ENCODE peak calls at places on chromosomes 2 and 18, in four cellular contexts. One of them, this sample, is unnamed.

GRCh38 chr2:188979119-188979729 is 5.1 kb downstream of the COL3A1 start:
- DNase-seq in A549: no peak
- DNase-seq in K562: no peak
- DNase-seq in GM12878: no peak
- DNase-seq in this sample: no peak

GRCh38 chr2:80166457-80166856 is 138.1 kb downstream of the LRRTM1 start:
- DNase-seq in GM12878: no peak
- DNase-seq in K562: no peak
- DNase-seq in A549: no peak
- DNase-seq in this sample: no peak

GRCh38 chr2:17245921-17246320 is 272.3 kb downstream of the RAD51AP2 start:
- DNase-seq in A549: no peak
- DNase-seq in GM12878: no peak
- DNase-seq in K562: no peak
- DNase-seq in this sample: no peak

GRCh38 chr2:156649596-156649995 is 213.4 kb downstream of the GPD2 start:
- DNase-seq in GM12878: no peak
- DNase-seq in A549: no peak
- DNase-seq in K562: no peak
- DNase-seq in this sample: no peak

GRCh38 chr18:11747286-11747685 is 58.2 kb downstream of the GNAL start:
- DNase-seq in GM12878: no peak
- DNase-seq in A549: no peak
- DNase-seq in K562: no peak
- DNase-seq in this sample: no peak

GRCh38 chr2:158477202-158477601 is 20.4 kb downstream of the PKP4 start:
- DNase-seq in GM12878: no peak
- DNase-seq in K562: no peak
- DNase-seq in A549: no peak
- DNase-seq in this sample: no peak

GRCh38 chr2:127081826-127082633 is 24.9 kb downstream of the BIN1 start:
- DNase-seq in GM12878: no peak
- DNase-seq in A549: no peak
- DNase-seq in K562: peak; percentile 48
- DNase-seq in this sample: no peak

GRCh38 chr2:204321910-204322765 is 223.1 kb upstream of the PARD3B start:
- DNase-seq in K562: no peak
- DNase-seq in GM12878: no peak
- DNase-seq in A549: no peak
- DNase-seq in this sample: no peak

GRCh38 chr2:12587729-12588522 is 128.8 kb upstream of the TRIB2 start:
- DNase-seq in K562: no peak
- DNase-seq in GM12878: peak; percentile 49
- DNase-seq in A549: no peak
- DNase-seq in this sample: no peak

GRCh38 chr2:68027959-68028358 is 34.8 kb downstream of the C1D start:
- DNase-seq in GM12878: no peak
- DNase-seq in K562: no peak
- DNase-seq in A549: no peak
- DNase-seq in this sample: no peak

GRCh38 chr18:2391470-2391869 is 179.8 kb downstream of the METTL4 start:
- DNase-seq in K562: no peak
- DNase-seq in A549: no peak
- DNase-seq in GM12878: no peak
- DNase-seq in this sample: no peak

GRCh38 chr2:241136661-241137260 is 12.5 kb downstream of the PASK start:
- DNase-seq in GM12878: no peak
- DNase-seq in A549: no peak
- DNase-seq in K562: no peak
- DNase-seq in this sample: no peak

GRCh38 chr2:3712841-3713503 is 9.6 kb downstream of the DCDC2C start:
- DNase-seq in GM12878: no peak
- DNase-seq in K562: no peak
- DNase-seq in A549: no peak
- DNase-seq in this sample: no peak

GRCh38 chr2:40639294-40639693 is 187.4 kb upstream of the SLC8A1 start:
- DNase-seq in GM12878: no peak
- DNase-seq in A549: no peak
- DNase-seq in K562: no peak
- DNase-seq in this sample: no peak

GRCh38 chr2:119442850-119443249 is 11.2 kb downstream of the TMEM37 start:
- DNase-seq in A549: no peak
- DNase-seq in GM12878: no peak
- DNase-seq in K562: no peak
- DNase-seq in this sample: no peak

GRCh38 chr18:36441872-36442271 is 144.4 kb downstream of the FHOD3 start:
- DNase-seq in A549: no peak
- DNase-seq in GM12878: no peak
- DNase-seq in K562: no peak
- DNase-seq in this sample: no peak

GRCh38 chr18:61998957-61999356 is 106.2 kb upstream of the RNF152 start:
- DNase-seq in GM12878: no peak
- DNase-seq in A549: no peak
- DNase-seq in K562: no peak
- DNase-seq in this sample: no peak

GRCh38 chr2:11050565-11050964 is 104.7 kb upstream of the SLC66A3 start:
- DNase-seq in GM12878: no peak
- DNase-seq in K562: no peak
- DNase-seq in A549: no peak
- DNase-seq in this sample: no peak

DNA sequence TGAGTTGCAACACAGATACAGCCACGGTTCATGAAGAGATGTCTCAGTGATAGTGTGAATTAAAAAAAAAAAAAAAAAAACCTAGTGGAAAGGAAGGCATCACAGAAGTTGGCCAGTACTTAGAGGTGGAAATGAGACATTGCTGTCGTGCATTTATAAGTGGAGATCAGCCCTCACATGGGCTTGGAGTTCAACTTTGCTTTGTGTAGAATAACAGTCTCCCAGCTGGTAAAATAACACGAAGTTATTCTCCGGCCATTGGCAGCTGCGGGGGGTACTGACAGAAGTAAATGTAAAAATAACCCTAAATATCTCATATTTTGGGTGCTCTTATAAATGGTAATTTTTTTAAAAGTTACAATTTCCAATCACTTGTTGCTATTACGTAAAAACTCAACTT is 98.8 kb upstream of the TMEM18 start:
- DNase-seq in K562: no peak
- DNase-seq in A549: no peak
- DNase-seq in GM12878: no peak
- DNase-seq in this sample: no peak
- TF ChIP-seq CHD4 in K562: no peak
- TF ChIP-seq CHD4 in A549: no peak
- TF ChIP-seq CHD4 in GM12878: no peak
- TF ChIP-seq CHD4 in this sample: no peak

DNA sequence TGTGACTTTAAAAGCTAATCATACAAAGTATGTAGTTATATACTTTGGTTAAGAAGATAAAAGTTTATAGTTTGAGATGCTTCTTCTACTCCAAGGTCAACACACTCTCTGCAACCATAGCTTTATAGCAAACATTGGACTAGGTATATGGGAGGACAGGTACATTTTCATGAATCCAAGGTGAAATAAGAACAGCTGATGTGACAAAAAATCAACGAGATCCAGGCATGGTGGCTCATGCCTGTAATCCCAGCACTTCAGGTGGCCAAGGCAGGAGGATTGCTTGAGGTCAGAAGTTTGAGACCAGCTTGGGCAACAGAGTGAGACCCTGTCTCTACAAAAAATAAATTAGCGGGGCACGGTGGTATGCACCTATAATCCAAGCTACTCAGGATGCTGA is 163.3 kb upstream of the VWC2L start:
- DNase-seq in K562: no peak
- DNase-seq in GM12878: no peak
- DNase-seq in A549: no peak
- DNase-seq in this sample: no peak
- TF ChIP-seq CHD4 in K562: no peak
- TF ChIP-seq CHD4 in GM12878: no peak
- TF ChIP-seq CHD4 in A549: no peak
- TF ChIP-seq CHD4 in this sample: no peak

DNA sequence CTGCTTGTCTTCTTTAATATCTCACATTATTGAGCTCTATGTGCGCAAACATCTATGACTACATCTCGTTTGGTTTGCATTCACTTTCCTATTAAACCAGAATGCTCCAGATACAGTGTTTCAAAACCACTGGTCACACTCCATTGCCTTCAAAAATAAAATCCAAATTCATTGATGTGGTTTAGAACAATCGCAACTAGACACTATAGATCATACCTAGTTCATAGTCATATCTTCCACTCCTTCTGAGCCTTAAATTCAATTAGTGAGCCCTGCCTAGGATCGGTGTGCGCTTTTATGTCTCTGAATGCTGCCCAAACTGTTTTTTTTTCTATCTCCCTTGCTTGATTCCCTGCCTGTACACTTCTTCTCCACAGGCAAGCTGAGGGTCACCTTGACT is 238.5 kb upstream of the RGPD4 start:
- DNase-seq in A549: no peak
- DNase-seq in GM12878: no peak
- DNase-seq in K562: no peak
- DNase-seq in this sample: no peak
- TF ChIP-seq CHD4 in A549: no peak
- TF ChIP-seq CHD4 in GM12878: no peak
- TF ChIP-seq CHD4 in K562: no peak
- TF ChIP-seq CHD4 in this sample: no peak

DNA sequence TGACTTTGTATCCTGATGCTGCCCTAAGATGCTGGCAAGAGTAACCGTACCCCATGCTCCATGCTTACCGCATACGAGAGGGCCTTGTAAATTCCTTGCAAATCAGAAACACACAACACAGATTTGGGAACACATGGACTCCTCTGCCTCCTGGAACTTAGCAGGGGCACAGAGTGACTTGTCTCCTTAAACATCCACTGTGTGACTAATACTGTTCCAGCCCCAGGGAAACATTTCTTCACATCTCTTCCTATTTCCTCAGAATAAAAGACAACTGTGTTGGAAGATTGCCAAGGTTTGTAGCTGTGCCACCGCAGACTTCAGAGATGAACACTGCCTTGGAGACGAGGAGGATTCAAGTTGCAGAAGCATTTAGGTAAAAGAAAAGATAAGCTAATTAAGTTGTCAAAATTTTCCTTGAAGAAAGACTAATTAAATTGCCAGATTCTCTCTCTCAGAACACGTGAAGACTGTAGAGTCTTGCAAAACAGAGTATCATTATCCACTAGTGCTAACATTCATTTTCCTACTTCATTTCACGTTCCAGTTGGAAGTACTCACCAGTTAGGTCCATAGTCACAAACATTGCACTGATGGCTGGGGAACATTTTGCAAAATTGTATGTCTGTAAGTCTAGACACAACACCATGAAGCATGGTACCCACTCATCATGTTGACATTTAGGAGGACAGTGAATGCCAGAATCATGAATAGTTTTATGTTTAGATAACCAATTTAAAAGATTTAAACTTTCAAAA is 188.8 kb downstream of the TSN start:
- DNase-seq in GM12878: no peak
- DNase-seq in A549: peak; percentile 14
- DNase-seq in K562: no peak
- DNase-seq in this sample: no peak
- TF ChIP-seq CHD4 in GM12878: no peak
- TF ChIP-seq CHD4 in A549: no peak
- TF ChIP-seq CHD4 in K562: no peak
- TF ChIP-seq CHD4 in this sample: no peak

GRCh38 chr2:237935740-237936452 is 30.9 kb upstream of the UBE2F start:
- DNase-seq in K562: no peak
- DNase-seq in A549: no peak
- DNase-seq in GM12878: no peak
- DNase-seq in this sample: no peak
- TF ChIP-seq CHD4 in K562: no peak
- TF ChIP-seq CHD4 in A549: no peak
- TF ChIP-seq CHD4 in GM12878: no peak
- TF ChIP-seq CHD4 in this sample: no peak

GRCh38 chr18:25399554-25399953 is 47.6 kb upstream of the ZNF521 start:
- DNase-seq in K562: no peak
- DNase-seq in GM12878: no peak
- DNase-seq in A549: no peak
- DNase-seq in this sample: no peak
- TF ChIP-seq CHD4 in K562: no peak
- TF ChIP-seq CHD4 in GM12878: no peak
- TF ChIP-seq CHD4 in A549: no peak
- TF ChIP-seq CHD4 in this sample: no peak

GRCh38 chr2:104254017-104254416 is 599.9 kb upstream of the POU3F3 start:
- DNase-seq in K562: no peak
- DNase-seq in GM12878: no peak
- DNase-seq in A549: no peak
- DNase-seq in this sample: no peak
- TF ChIP-seq CHD4 in K562: no peak
- TF ChIP-seq CHD4 in GM12878: no peak
- TF ChIP-seq CHD4 in A549: no peak
- TF ChIP-seq CHD4 in this sample: no peak

GRCh38 chr18:50158866-50159653 is 35.9 kb downstream of the MYO5B start:
- DNase-seq in A549: no peak
- DNase-seq in K562: no peak
- DNase-seq in GM12878: no peak
- DNase-seq in this sample: no peak
- TF ChIP-seq CHD4 in A549: no peak
- TF ChIP-seq CHD4 in K562: no peak
- TF ChIP-seq CHD4 in GM12878: no peak
- TF ChIP-seq CHD4 in this sample: no peak

GRCh38 chr18:27181726-27182125 is 3.4 kb downstream of the CHST9 start:
- DNase-seq in GM12878: no peak
- DNase-seq in K562: no peak
- DNase-seq in A549: no peak
- DNase-seq in this sample: no peak

GRCh38 chr18:27184115-27185024 is 738 bp downstream of the CHST9 start:
- DNase-seq in A549: no peak
- DNase-seq in K562: no peak
- DNase-seq in GM12878: no peak
- DNase-seq in this sample: no peak

GRCh38 chr18:27185897-27186296 is 789 bp upstream of the CHST9 start:
- DNase-seq in K562: no peak
- DNase-seq in GM12878: no peak
- DNase-seq in A549: no peak
- DNase-seq in this sample: no peak

GRCh38 chr18:27188309-27188708 is 3.2 kb upstream of the CHST9 start:
- DNase-seq in A549: no peak
- DNase-seq in GM12878: no peak
- DNase-seq in K562: no peak
- DNase-seq in this sample: no peak

DNA sequence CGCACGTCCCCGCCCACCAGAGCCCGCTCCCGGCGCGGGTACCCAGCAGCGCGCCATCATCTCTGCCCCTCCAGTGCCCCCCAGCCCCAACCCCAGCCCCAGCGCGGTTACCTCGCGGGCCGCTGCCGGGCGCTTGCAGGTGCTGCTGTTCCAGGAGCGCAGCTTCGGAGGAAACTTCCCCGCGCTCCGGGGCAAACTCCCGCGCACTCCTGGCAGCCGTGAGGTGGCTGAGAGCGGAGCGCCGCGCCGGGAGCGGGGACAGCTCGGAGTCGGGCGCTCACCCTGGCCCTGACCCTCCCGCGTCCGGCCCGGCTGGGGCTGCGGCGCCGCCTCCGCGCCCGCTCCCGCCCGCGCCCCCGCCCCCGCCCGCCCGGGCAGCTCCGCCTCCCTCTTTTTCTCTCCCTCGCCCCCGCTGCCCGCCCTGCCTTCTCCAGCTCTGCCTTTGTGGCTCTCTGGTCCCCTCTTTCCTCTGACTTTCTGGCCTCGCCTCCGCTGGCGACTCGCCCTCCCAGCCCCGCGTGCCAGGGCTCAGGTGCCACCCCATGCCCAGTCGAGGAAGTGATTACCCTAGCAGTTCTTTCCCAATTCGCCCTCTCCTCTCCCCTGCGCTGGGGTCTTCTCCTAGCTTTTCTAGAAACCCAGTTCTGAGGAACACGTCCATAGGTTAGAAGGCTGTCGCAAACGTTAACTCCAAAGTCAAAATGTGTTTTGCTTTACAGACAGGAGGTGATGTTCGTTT is at the start of gene CHST9:
- DNase-seq in GM12878: no peak
- DNase-seq in K562: no peak
- DNase-seq in A549: no peak
- DNase-seq in this sample: no peak
- TF ChIP-seq CHD4 in GM12878: no peak
- TF ChIP-seq CHD4 in K562: no peak
- TF ChIP-seq CHD4 in A549: no peak
- TF ChIP-seq CHD4 in this sample: no peak